ENCODE peak calls at places on chromosomes 7 and 10, in nine cellular contexts. One of them, this sample, is unnamed.

GRCh38 chr7:44985033-44985695 is 6.3 kb upstream of the MYO1G start:
- DNase-seq in body of pancreas: no peak
- DNase-seq in GM10248: no peak
- DNase-seq in GM20000: no peak
- DNase-seq in Panc1: no peak
- DNase-seq in astrocyte of the spinal cord: no peak
- DNase-seq in AG09319: no peak
- DNase-seq in uterus: no peak
- DNase-seq in AG10803: no peak
- DNase-seq in this sample: no peak

GRCh38 chr10:132036153-132036886 is 29.4 kb upstream of the JAKMIP3 start:
- DNase-seq in GM10248: no peak
- DNase-seq in uterus: no peak
- DNase-seq in GM20000: no peak
- DNase-seq in AG10803: peak; percentile 8
- DNase-seq in Panc1: no peak
- DNase-seq in astrocyte of the spinal cord: no peak
- DNase-seq in AG09319: no peak
- DNase-seq in body of pancreas: no peak
- DNase-seq in this sample: peak; percentile 19

GRCh38 chr10:98295401-98295811 is 27.4 kb upstream of the LOXL4 start:
- DNase-seq in GM20000: no peak
- DNase-seq in uterus: no peak
- DNase-seq in AG09319: no peak
- DNase-seq in AG10803: no peak
- DNase-seq in Panc1: no peak
- DNase-seq in GM10248: no peak
- DNase-seq in body of pancreas: no peak
- DNase-seq in astrocyte of the spinal cord: no peak
- DNase-seq in this sample: no peak

GRCh38 chr10:122042836-122043235 is 53.9 kb downstream of the TACC2 start:
- DNase-seq in astrocyte of the spinal cord: no peak
- DNase-seq in GM20000: no peak
- DNase-seq in AG09319: no peak
- DNase-seq in AG10803: no peak
- DNase-seq in GM10248: no peak
- DNase-seq in body of pancreas: no peak
- DNase-seq in Panc1: no peak
- DNase-seq in uterus: no peak
- DNase-seq in this sample: no peak

GRCh38 chr7:76333388-76334101 is 25.2 kb downstream of the YWHAG start:
- DNase-seq in Panc1: no peak
- DNase-seq in GM10248: no peak
- DNase-seq in AG09319: no peak
- DNase-seq in uterus: peak; percentile 20
- DNase-seq in body of pancreas: peak; percentile 53
- DNase-seq in astrocyte of the spinal cord: no peak
- DNase-seq in GM20000: no peak
- DNase-seq in AG10803: no peak
- DNase-seq in this sample: no peak

GRCh38 chr10:89663144-89663543 is 18.1 kb upstream of the PANK1 start:
- DNase-seq in uterus: no peak
- DNase-seq in AG10803: no peak
- DNase-seq in body of pancreas: no peak
- DNase-seq in AG09319: no peak
- DNase-seq in Panc1: no peak
- DNase-seq in GM10248: no peak
- DNase-seq in astrocyte of the spinal cord: no peak
- DNase-seq in GM20000: no peak
- DNase-seq in this sample: no peak

GRCh38 chr10:132392811-132393694 is 3.9 kb upstream of the PWWP2B start:
- DNase-seq in Panc1: no peak
- DNase-seq in astrocyte of the spinal cord: no peak
- DNase-seq in AG09319: no peak
- DNase-seq in uterus: no peak
- DNase-seq in body of pancreas: no peak
- DNase-seq in GM20000: no peak
- DNase-seq in GM10248: no peak
- DNase-seq in AG10803: peak; percentile 64
- DNase-seq in this sample: no peak

GRCh38 chr7:115475774-115476407 is 554.0 kb downstream of the MDFIC start:
- DNase-seq in body of pancreas: no peak
- DNase-seq in AG09319: no peak
- DNase-seq in Panc1: no peak
- DNase-seq in GM10248: no peak
- DNase-seq in AG10803: no peak
- DNase-seq in GM20000: no peak
- DNase-seq in astrocyte of the spinal cord: peak; percentile 22
- DNase-seq in uterus: no peak
- DNase-seq in this sample: peak; percentile 28

GRCh38 chr7:82274681-82275080 is 168.9 kb downstream of the CACNA2D1 start:
- DNase-seq in body of pancreas: no peak
- DNase-seq in AG10803: no peak
- DNase-seq in GM10248: no peak
- DNase-seq in Panc1: no peak
- DNase-seq in uterus: no peak
- DNase-seq in AG09319: no peak
- DNase-seq in astrocyte of the spinal cord: no peak
- DNase-seq in GM20000: no peak
- DNase-seq in this sample: no peak

GRCh38 chr10:35262436-35262835 is 73.9 kb upstream of the CCNY start:
- DNase-seq in AG10803: no peak
- DNase-seq in astrocyte of the spinal cord: no peak
- DNase-seq in GM20000: no peak
- DNase-seq in AG09319: no peak
- DNase-seq in Panc1: no peak
- DNase-seq in GM10248: no peak
- DNase-seq in uterus: no peak
- DNase-seq in body of pancreas: no peak
- DNase-seq in this sample: no peak

GRCh38 chr10:51422311-51423120 is 276.9 kb downstream of the CSTF2T start:
- DNase-seq in Panc1: peak; percentile 12
- DNase-seq in AG10803: peak; percentile 73
- DNase-seq in AG09319: peak; percentile 49
- DNase-seq in GM20000: peak; percentile 27
- DNase-seq in body of pancreas: peak; percentile 68
- DNase-seq in astrocyte of the spinal cord: peak; percentile 71
- DNase-seq in GM10248: peak; percentile 34
- DNase-seq in uterus: peak; percentile 73
- DNase-seq in this sample: peak; percentile 48

DNA sequence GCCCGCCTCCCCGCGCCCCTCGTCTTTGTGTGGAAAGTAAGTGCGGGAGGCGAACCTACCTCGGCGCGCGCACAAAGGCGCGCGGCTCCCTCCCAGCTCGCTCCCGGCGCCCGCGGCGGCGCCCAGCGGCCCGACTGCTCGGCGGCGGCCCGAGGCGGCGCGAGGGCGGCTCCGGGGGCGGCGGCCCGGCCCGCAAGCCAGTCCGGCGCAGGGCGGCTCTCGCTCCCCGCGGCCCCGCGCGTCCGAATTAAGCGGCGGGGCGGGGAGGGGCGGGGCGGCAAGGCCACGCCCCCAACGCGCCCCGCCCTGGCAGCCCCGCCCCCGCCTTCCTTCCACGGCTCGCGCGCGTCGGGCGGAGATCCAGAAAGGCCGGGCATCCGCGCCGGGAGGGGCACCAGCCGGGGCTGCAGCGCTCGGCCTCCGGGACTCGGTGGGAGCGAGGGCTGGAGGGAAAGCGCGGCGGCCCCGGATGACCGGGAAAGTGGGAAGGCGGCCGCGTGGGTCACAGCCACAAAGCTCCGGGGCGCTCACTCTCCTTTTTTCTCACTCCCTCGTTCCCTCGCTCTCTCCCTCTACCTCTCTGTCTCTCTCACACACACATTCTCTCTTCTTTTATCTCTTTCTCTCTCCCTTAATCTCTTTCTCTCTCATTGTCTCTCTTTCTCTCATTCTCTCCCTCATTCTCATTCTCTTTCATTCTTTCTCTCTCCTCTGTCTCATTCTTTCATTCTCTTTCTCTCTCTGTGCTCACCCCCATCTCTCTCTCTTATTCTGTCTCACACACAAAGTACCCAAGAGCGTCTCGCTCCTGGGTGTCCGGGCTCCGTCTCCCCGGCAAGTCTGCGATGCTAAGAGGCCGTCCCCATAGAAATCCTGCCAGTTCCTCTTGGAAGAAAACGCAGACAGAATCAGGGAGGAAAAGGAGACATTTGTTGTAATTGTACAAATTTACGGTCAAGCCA is 170.2 kb downstream of the FAM107B start:
- DNase-seq in AG09319: peak; percentile 73
- DNase-seq in body of pancreas: peak; percentile 85
- DNase-seq in AG10803: peak; percentile 72
- DNase-seq in astrocyte of the spinal cord: peak; percentile 69
- DNase-seq in GM20000: peak; percentile 91
- DNase-seq in uterus: peak; percentile 81
- DNase-seq in GM10248: peak; percentile 84
- DNase-seq in Panc1: no peak
- DNase-seq in this sample: peak; percentile 73
- TF ChIP-seq CTCF in AG09319: no peak
- TF ChIP-seq CTCF in body of pancreas: peak; percentile 16
- TF ChIP-seq CTCF in AG10803: no peak
- TF ChIP-seq CTCF in astrocyte of the spinal cord: no peak
- TF ChIP-seq CTCF in GM20000: no peak
- TF ChIP-seq CTCF in uterus: no peak
- TF ChIP-seq CTCF in GM10248: no peak
- TF ChIP-seq CTCF in Panc1: no peak
- TF ChIP-seq CTCF in this sample: no peak

GRCh38 chr7:139700505-139701235 is 77.1 kb downstream of the HIPK2 start:
- DNase-seq in AG09319: no peak
- DNase-seq in body of pancreas: no peak
- DNase-seq in astrocyte of the spinal cord: no peak
- DNase-seq in uterus: no peak
- DNase-seq in GM10248: no peak
- DNase-seq in AG10803: no peak
- DNase-seq in GM20000: no peak
- DNase-seq in Panc1: no peak
- DNase-seq in this sample: no peak

GRCh38 chr7:139698278-139698677 is 79.5 kb downstream of the HIPK2 start:
- DNase-seq in body of pancreas: no peak
- DNase-seq in Panc1: no peak
- DNase-seq in AG09319: no peak
- DNase-seq in GM10248: no peak
- DNase-seq in astrocyte of the spinal cord: no peak
- DNase-seq in uterus: no peak
- DNase-seq in GM20000: no peak
- DNase-seq in AG10803: no peak
- DNase-seq in this sample: no peak

GRCh38 chr7:139701908-139702307 is 75.9 kb downstream of the HIPK2 start:
- DNase-seq in AG09319: no peak
- DNase-seq in body of pancreas: no peak
- DNase-seq in GM10248: no peak
- DNase-seq in uterus: no peak
- DNase-seq in AG10803: no peak
- DNase-seq in astrocyte of the spinal cord: no peak
- DNase-seq in GM20000: no peak
- DNase-seq in Panc1: no peak
- DNase-seq in this sample: no peak

GRCh38 chr7:139698879-139699278 is 78.9 kb downstream of the HIPK2 start:
- DNase-seq in astrocyte of the spinal cord: no peak
- DNase-seq in AG10803: no peak
- DNase-seq in AG09319: no peak
- DNase-seq in GM20000: no peak
- DNase-seq in body of pancreas: no peak
- DNase-seq in uterus: no peak
- DNase-seq in Panc1: no peak
- DNase-seq in GM10248: no peak
- DNase-seq in this sample: no peak

GRCh38 chr7:139699640-139700504 is 77.9 kb downstream of the HIPK2 start:
- DNase-seq in body of pancreas: no peak
- DNase-seq in AG10803: no peak
- DNase-seq in astrocyte of the spinal cord: no peak
- DNase-seq in GM20000: no peak
- DNase-seq in Panc1: no peak
- DNase-seq in uterus: no peak
- DNase-seq in AG09319: no peak
- DNase-seq in GM10248: no peak
- DNase-seq in this sample: peak; percentile 61
- TF ChIP-seq CTCF in body of pancreas: no peak
- TF ChIP-seq CTCF in AG10803: no peak
- TF ChIP-seq CTCF in astrocyte of the spinal cord: peak; percentile 23
- TF ChIP-seq CTCF in GM20000: no peak
- TF ChIP-seq CTCF in Panc1: no peak
- TF ChIP-seq CTCF in uterus: no peak
- TF ChIP-seq CTCF in AG09319: no peak
- TF ChIP-seq CTCF in GM10248: no peak
- TF ChIP-seq CTCF in this sample: no peak

GRCh38 chr7:150739045-150739432 is 1.8 kb downstream of the GIMAP5 start:
- DNase-seq in astrocyte of the spinal cord: no peak
- DNase-seq in AG10803: no peak
- DNase-seq in GM10248: no peak
- DNase-seq in Panc1: no peak
- DNase-seq in uterus: no peak
- DNase-seq in AG09319: no peak
- DNase-seq in GM20000: no peak
- DNase-seq in body of pancreas: no peak
- DNase-seq in this sample: no peak
- TF ChIP-seq CTCF in astrocyte of the spinal cord: no peak
- TF ChIP-seq CTCF in AG10803: no peak
- TF ChIP-seq CTCF in GM10248: peak; percentile 23
- TF ChIP-seq CTCF in Panc1: peak; percentile 1
- TF ChIP-seq CTCF in uterus: no peak
- TF ChIP-seq CTCF in AG09319: no peak
- TF ChIP-seq CTCF in GM20000: no peak
- TF ChIP-seq CTCF in body of pancreas: peak; percentile 24
- TF ChIP-seq CTCF in this sample: peak; percentile 28

GRCh38 chr10:112262556-112262955 is 20.6 kb upstream of the TECTB start:
- DNase-seq in astrocyte of the spinal cord: no peak
- DNase-seq in AG09319: no peak
- DNase-seq in body of pancreas: no peak
- DNase-seq in uterus: no peak
- DNase-seq in GM20000: no peak
- DNase-seq in GM10248: no peak
- DNase-seq in Panc1: no peak
- DNase-seq in AG10803: peak; percentile 41
- DNase-seq in this sample: no peak

GRCh38 chr10:112261281-112261822 is 21.8 kb upstream of the TECTB start:
- DNase-seq in GM10248: no peak
- DNase-seq in GM20000: no peak
- DNase-seq in Panc1: no peak
- DNase-seq in astrocyte of the spinal cord: no peak
- DNase-seq in uterus: no peak
- DNase-seq in AG09319: peak; percentile 58
- DNase-seq in body of pancreas: no peak
- DNase-seq in AG10803: peak; percentile 82
- DNase-seq in this sample: no peak

GRCh38 chr10:112260831-112261230 is 22.4 kb upstream of the TECTB start:
- DNase-seq in GM20000: no peak
- DNase-seq in body of pancreas: no peak
- DNase-seq in uterus: no peak
- DNase-seq in AG09319: no peak
- DNase-seq in Panc1: no peak
- DNase-seq in AG10803: no peak
- DNase-seq in GM10248: no peak
- DNase-seq in astrocyte of the spinal cord: no peak
- DNase-seq in this sample: no peak

GRCh38 chr10:112258407-112258806 is 24.8 kb upstream of the TECTB start:
- DNase-seq in astrocyte of the spinal cord: no peak
- DNase-seq in Panc1: no peak
- DNase-seq in AG10803: no peak
- DNase-seq in body of pancreas: no peak
- DNase-seq in GM20000: no peak
- DNase-seq in AG09319: no peak
- DNase-seq in uterus: no peak
- DNase-seq in GM10248: no peak
- DNase-seq in this sample: no peak

GRCh38 chr10:112259688-112260087 is 23.5 kb upstream of the TECTB start:
- DNase-seq in Panc1: no peak
- DNase-seq in GM20000: no peak
- DNase-seq in body of pancreas: no peak
- DNase-seq in astrocyte of the spinal cord: no peak
- DNase-seq in uterus: no peak
- DNase-seq in GM10248: no peak
- DNase-seq in AG09319: no peak
- DNase-seq in AG10803: no peak
- DNase-seq in this sample: no peak
- TF ChIP-seq CTCF in Panc1: no peak
- TF ChIP-seq CTCF in GM20000: no peak
- TF ChIP-seq CTCF in body of pancreas: no peak
- TF ChIP-seq CTCF in astrocyte of the spinal cord: no peak
- TF ChIP-seq CTCF in uterus: no peak
- TF ChIP-seq CTCF in GM10248: no peak
- TF ChIP-seq CTCF in AG09319: no peak
- TF ChIP-seq CTCF in AG10803: no peak
- TF ChIP-seq CTCF in this sample: no peak

This sample was measured in activated CD8-positive, alpha-beta T cell treated with anti-CD3 and anti-CD28 coated beads for 36 hours.